ENCODE peak calls at places on chromosome 10, in six cellular contexts. One of them, this sample, is unnamed.

GRCh38 chr10:62866451-62866850 is 50.3 kb upstream of the EGR2 start:
- DNase-seq in fibroblast of the aortic adventitia: no peak
- DNase-seq in SK-N-SH: no peak
- DNase-seq in BE2C: no peak
- DNase-seq in kidney: no peak
- DNase-seq in GM06990: no peak
- DNase-seq in this sample: no peak

GRCh38 chr10:69458426-69459100 is 7.3 kb downstream of the TSPAN15 start:
- DNase-seq in SK-N-SH: no peak
- DNase-seq in BE2C: no peak
- DNase-seq in kidney: no peak
- DNase-seq in GM06990: no peak
- DNase-seq in fibroblast of the aortic adventitia: no peak
- DNase-seq in this sample: no peak

GRCh38 chr10:69242844-69243212 is 22.7 kb downstream of the HKDC1 start:
- DNase-seq in SK-N-SH: no peak
- DNase-seq in BE2C: no peak
- DNase-seq in fibroblast of the aortic adventitia: no peak
- DNase-seq in kidney: no peak
- DNase-seq in GM06990: no peak
- DNase-seq in this sample: no peak

GRCh38 chr10:12533151-12533550 is 183.8 kb downstream of the CAMK1D start:
- DNase-seq in kidney: no peak
- DNase-seq in SK-N-SH: no peak
- DNase-seq in BE2C: no peak
- DNase-seq in fibroblast of the aortic adventitia: peak
- DNase-seq in GM06990: no peak
- DNase-seq in this sample: no peak

GRCh38 chr10:59300386-59300785 is 62.0 kb downstream of the FAM13C start:
- DNase-seq in SK-N-SH: no peak
- DNase-seq in GM06990: no peak
- DNase-seq in fibroblast of the aortic adventitia: no peak
- DNase-seq in BE2C: no peak
- DNase-seq in kidney: no peak
- DNase-seq in this sample: no peak

GRCh38 chr10:76411719-76412435 is 980.5 kb downstream of the LRMDA start:
- DNase-seq in kidney: no peak
- DNase-seq in fibroblast of the aortic adventitia: peak
- DNase-seq in BE2C: no peak
- DNase-seq in SK-N-SH: no peak
- DNase-seq in GM06990: no peak
- DNase-seq in this sample: no peak

GRCh38 chr10:4383683-4384082 is 442.3 kb upstream of the AKR1E2 start:
- DNase-seq in GM06990: no peak
- DNase-seq in BE2C: no peak
- DNase-seq in SK-N-SH: no peak
- DNase-seq in kidney: no peak
- DNase-seq in fibroblast of the aortic adventitia: peak
- DNase-seq in this sample: no peak

GRCh38 chr10:132389631-132390454 is 7.2 kb upstream of the PWWP2B start:
- DNase-seq in fibroblast of the aortic adventitia: peak
- DNase-seq in kidney: peak
- DNase-seq in GM06990: no peak
- DNase-seq in SK-N-SH: no peak
- DNase-seq in BE2C: no peak
- DNase-seq in this sample: no peak

GRCh38 chr10:28480566-28480965 is 52.4 kb upstream of the WAC start:
- DNase-seq in kidney: no peak
- DNase-seq in BE2C: no peak
- DNase-seq in SK-N-SH: no peak
- DNase-seq in fibroblast of the aortic adventitia: no peak
- DNase-seq in GM06990: no peak
- DNase-seq in this sample: no peak

GRCh38 chr10:66786705-66787104 is 139.1 kb upstream of the LRRTM3 start:
- DNase-seq in GM06990: no peak
- DNase-seq in SK-N-SH: no peak
- DNase-seq in kidney: no peak
- DNase-seq in BE2C: no peak
- DNase-seq in fibroblast of the aortic adventitia: no peak
- DNase-seq in this sample: no peak

GRCh38 chr10:92916433-92916832 is 68.1 kb downstream of the EXOC6 start:
- DNase-seq in SK-N-SH: no peak
- DNase-seq in kidney: no peak
- DNase-seq in GM06990: no peak
- DNase-seq in fibroblast of the aortic adventitia: no peak
- DNase-seq in BE2C: no peak
- DNase-seq in this sample: no peak

GRCh38 chr10:112365451-112365850 is 8.5 kb upstream of the ACSL5 start:
- DNase-seq in fibroblast of the aortic adventitia: no peak
- DNase-seq in GM06990: no peak
- DNase-seq in SK-N-SH: no peak
- DNase-seq in kidney: no peak
- DNase-seq in BE2C: no peak
- DNase-seq in this sample: no peak

GRCh38 chr10:99975942-99976809 is 33.6 kb downstream of the DNMBP start:
- DNase-seq in BE2C: no peak
- DNase-seq in SK-N-SH: no peak
- DNase-seq in fibroblast of the aortic adventitia: peak
- DNase-seq in kidney: no peak
- DNase-seq in GM06990: no peak
- DNase-seq in this sample: no peak

DNA sequence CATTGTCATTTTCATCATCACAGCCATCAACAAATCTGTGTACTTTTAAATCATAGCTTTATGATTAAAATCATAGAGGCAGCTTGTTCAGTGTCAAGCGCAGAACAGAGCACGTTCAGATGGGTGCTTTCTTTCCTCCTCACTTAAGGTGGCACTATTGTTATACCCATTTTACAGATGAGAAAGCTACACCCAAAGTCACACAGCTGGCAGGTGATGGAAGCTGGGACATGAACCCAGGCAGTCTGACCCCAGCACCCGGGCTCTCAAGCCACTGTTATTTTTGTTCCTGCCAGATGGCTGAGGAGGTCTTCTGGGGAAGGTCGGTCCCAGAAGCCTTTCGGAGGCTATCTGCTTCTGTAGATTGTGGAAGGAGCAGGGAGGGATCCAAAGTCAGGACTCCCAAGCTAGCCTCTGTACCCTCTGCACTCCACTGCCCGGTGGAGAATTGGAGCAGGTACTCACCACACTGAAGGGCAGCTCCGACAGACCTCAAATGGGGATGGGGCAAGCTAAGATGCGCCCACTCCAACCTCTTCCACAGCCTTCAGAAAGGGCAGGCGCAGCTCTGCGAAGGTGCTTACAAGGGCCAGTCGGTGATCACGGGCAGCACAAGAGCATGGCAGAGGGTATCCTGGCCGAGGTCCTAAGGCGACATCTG is 610 bp downstream of the AVPI1 start:
- DNase-seq in GM06990: peak
- DNase-seq in BE2C: no peak
- DNase-seq in kidney: no peak
- DNase-seq in fibroblast of the aortic adventitia: no peak
- DNase-seq in SK-N-SH: no peak
- DNase-seq in this sample: peak
- TF ChIP-seq CTCF in GM06990: no peak
- TF ChIP-seq CTCF in BE2C: no peak
- TF ChIP-seq CTCF in kidney: no peak
- TF ChIP-seq CTCF in fibroblast of the aortic adventitia: no peak
- TF ChIP-seq CTCF in SK-N-SH: no peak
- TF ChIP-seq CTCF in this sample: no peak

GRCh38 chr10:114403545-114404161 is 649 bp downstream of the AFAP1L2 start:
- DNase-seq in BE2C: no peak
- DNase-seq in SK-N-SH: peak
- DNase-seq in GM06990: no peak
- DNase-seq in fibroblast of the aortic adventitia: no peak
- DNase-seq in kidney: peak
- DNase-seq in this sample: peak
- TF ChIP-seq CTCF in BE2C: peak
- TF ChIP-seq CTCF in SK-N-SH: peak
- TF ChIP-seq CTCF in GM06990: peak
- TF ChIP-seq CTCF in fibroblast of the aortic adventitia: no peak
- TF ChIP-seq CTCF in kidney: no peak
- TF ChIP-seq CTCF in this sample: no peak

GRCh38 chr10:71638577-71639411 is 80.8 kb downstream of the C10orf105 start:
- DNase-seq in BE2C: peak
- DNase-seq in GM06990: no peak
- DNase-seq in kidney: no peak
- DNase-seq in SK-N-SH: no peak
- DNase-seq in fibroblast of the aortic adventitia: no peak
- DNase-seq in this sample: no peak
- TF ChIP-seq CTCF in BE2C: no peak
- TF ChIP-seq CTCF in GM06990: no peak
- TF ChIP-seq CTCF in kidney: no peak
- TF ChIP-seq CTCF in SK-N-SH: no peak
- TF ChIP-seq CTCF in fibroblast of the aortic adventitia: no peak
- TF ChIP-seq CTCF in this sample: no peak

DNA sequence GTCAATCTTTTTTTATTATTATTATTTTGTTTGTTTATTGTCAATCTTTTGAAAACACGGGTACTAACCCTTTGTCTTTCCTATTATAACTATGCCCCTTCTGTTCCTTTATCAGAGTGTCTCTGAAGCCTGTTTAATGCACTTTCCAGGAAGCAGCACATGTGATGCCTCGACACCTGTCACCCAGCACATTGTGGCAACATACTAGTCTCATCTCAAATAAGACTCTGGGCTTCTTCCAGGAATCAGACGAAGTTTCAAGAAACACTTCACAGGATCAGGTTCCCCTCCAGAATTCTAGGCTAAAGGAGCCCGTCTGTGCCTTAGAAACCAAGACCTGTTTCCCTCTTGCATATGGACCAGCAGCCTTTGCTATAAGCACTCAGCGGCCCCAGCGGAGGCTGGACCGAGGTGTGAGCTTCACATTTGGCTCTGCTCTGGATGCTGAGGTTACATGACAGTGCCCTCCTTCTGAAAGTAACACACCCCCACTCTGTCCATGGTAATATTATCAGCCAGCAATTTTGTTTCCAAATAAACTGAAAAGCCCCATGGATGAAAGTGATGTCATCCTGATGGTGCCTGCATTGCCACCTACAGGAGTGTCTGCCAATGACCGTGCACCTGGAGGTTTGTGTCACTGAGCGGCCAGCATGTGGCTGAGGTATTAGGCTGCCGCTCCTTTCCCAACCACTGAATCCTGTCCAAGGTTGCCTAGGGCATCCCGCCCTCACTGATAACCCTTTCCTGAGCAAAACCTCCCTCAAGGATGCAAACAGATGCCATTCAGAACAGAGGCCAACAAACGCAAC is 38.1 kb downstream of the MKI67 start:
- DNase-seq in kidney: no peak
- DNase-seq in SK-N-SH: peak
- DNase-seq in fibroblast of the aortic adventitia: no peak
- DNase-seq in GM06990: no peak
- DNase-seq in BE2C: no peak
- DNase-seq in this sample: no peak
- TF ChIP-seq CTCF in kidney: peak
- TF ChIP-seq CTCF in SK-N-SH: no peak
- TF ChIP-seq CTCF in fibroblast of the aortic adventitia: no peak
- TF ChIP-seq CTCF in GM06990: no peak
- TF ChIP-seq CTCF in BE2C: peak
- TF ChIP-seq CTCF in this sample: peak

GRCh38 chr10:115141254-115141653 is 48.1 kb downstream of the ATRNL1 start:
- DNase-seq in BE2C: no peak
- DNase-seq in kidney: no peak
- DNase-seq in GM06990: no peak
- DNase-seq in fibroblast of the aortic adventitia: peak
- DNase-seq in SK-N-SH: peak
- DNase-seq in this sample: no peak
- TF ChIP-seq CTCF in BE2C: peak
- TF ChIP-seq CTCF in kidney: peak
- TF ChIP-seq CTCF in GM06990: peak
- TF ChIP-seq CTCF in fibroblast of the aortic adventitia: peak
- TF ChIP-seq CTCF in SK-N-SH: peak
- TF ChIP-seq CTCF in this sample: no peak

GRCh38 chr10:125341611-125342010 is 181.2 kb upstream of the CTBP2 start:
- DNase-seq in SK-N-SH: no peak
- DNase-seq in fibroblast of the aortic adventitia: no peak
- DNase-seq in GM06990: no peak
- DNase-seq in kidney: no peak
- DNase-seq in BE2C: no peak
- DNase-seq in this sample: no peak

GRCh38 chr10:125340871-125341270 is 180.5 kb upstream of the CTBP2 start:
- DNase-seq in SK-N-SH: no peak
- DNase-seq in fibroblast of the aortic adventitia: peak
- DNase-seq in BE2C: no peak
- DNase-seq in kidney: no peak
- DNase-seq in GM06990: no peak
- DNase-seq in this sample: no peak

GRCh38 chr10:125344573-125345121 is 184.3 kb upstream of the CTBP2 start:
- DNase-seq in GM06990: peak
- DNase-seq in kidney: peak
- DNase-seq in SK-N-SH: peak
- DNase-seq in fibroblast of the aortic adventitia: no peak
- DNase-seq in BE2C: no peak
- DNase-seq in this sample: no peak

GRCh38 chr10:125348536-125348935 is 188.2 kb upstream of the CTBP2 start:
- DNase-seq in SK-N-SH: no peak
- DNase-seq in fibroblast of the aortic adventitia: no peak
- DNase-seq in kidney: no peak
- DNase-seq in BE2C: no peak
- DNase-seq in GM06990: no peak
- DNase-seq in this sample: no peak

DNA sequence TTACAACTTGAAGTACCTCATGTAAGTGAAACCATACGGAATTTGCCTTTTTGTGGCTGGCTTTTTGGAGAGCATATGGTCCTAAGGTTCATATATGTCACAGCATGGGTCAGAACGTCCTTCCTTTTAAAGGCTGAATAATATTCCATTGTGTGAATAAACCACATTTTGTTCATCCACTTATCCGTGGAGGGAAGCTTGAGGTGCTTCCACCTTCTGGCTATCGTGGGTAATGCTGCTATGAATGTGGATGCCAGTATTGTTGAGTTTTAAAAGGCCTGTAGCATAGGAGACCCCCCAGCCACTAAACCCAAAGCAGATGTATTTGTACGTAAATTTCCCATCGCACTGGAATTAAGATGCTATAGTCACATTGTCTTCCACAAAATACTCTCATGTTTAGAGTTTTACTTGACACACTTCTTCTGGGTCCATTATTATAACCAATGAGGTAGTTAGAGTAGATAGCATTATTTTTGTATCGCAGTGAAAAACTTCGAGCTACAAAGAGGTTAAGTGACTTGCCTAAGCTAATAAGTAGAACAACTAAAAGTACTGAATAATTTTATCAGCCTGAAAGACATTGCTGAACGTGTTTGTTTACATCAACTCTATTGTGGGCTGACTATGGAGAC is 182.9 kb upstream of the CTBP2 start:
- DNase-seq in BE2C: no peak
- DNase-seq in GM06990: no peak
- DNase-seq in fibroblast of the aortic adventitia: peak
- DNase-seq in kidney: no peak
- DNase-seq in SK-N-SH: peak
- DNase-seq in this sample: peak
- TF ChIP-seq CTCF in BE2C: peak
- TF ChIP-seq CTCF in GM06990: peak
- TF ChIP-seq CTCF in fibroblast of the aortic adventitia: peak
- TF ChIP-seq CTCF in kidney: peak
- TF ChIP-seq CTCF in SK-N-SH: peak
- TF ChIP-seq CTCF in this sample: peak

DNA sequence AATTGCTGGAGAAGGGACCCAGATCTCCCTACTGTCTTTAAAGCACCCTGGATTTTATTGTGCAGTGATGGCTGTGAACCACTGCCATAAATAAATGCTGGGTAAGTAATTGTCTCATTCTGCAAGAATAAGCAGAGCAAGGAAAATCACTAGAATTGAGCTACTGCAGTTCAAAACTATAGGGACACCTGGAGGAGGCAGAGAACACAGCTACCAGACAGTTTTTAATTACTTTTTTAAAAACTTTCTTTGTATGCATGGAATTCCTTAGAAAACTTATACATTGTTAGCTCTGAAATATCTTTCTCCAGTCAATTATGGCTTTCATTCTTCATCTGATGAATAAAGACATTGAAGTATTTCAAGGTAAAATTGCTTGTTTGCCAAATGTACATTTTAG is 866.3 kb upstream of the GHITM start:
- DNase-seq in kidney: no peak
- DNase-seq in GM06990: no peak
- DNase-seq in fibroblast of the aortic adventitia: no peak
- DNase-seq in SK-N-SH: no peak
- DNase-seq in BE2C: no peak
- DNase-seq in this sample: no peak
- TF ChIP-seq CTCF in kidney: no peak
- TF ChIP-seq CTCF in GM06990: no peak
- TF ChIP-seq CTCF in fibroblast of the aortic adventitia: no peak
- TF ChIP-seq CTCF in SK-N-SH: no peak
- TF ChIP-seq CTCF in BE2C: no peak
- TF ChIP-seq CTCF in this sample: no peak